ENCODE peak calls at places on chromosomes 5 and 9, in four cellular contexts. X, A, T and L are unnamed samples. For H3K4me1, the result is how much of the 10 kb centered on the place peaks cover.

GRCh38 chr5:132228241-132229035 is 785 bp upstream of the P4HA2 start:
- DNase-seq in T (peak), A (no peak), X (no peak), L (no peak)

GRCh38 chr5:179311581-179311980 is 33.7 kb downstream of the ADAMTS2 start:
- DNase-seq in X (no peak), T (no peak), A (no peak), L (peak)

GRCh38 chr5:124572973-124573372 is 173.5 kb downstream of the ZNF608 start:
- DNase-seq in A (no peak), T (no peak), X (no peak), L (no peak)

GRCh38 chr9:35798658-35799366 is 7.4 kb downstream of the NPR2 start:
- DNase-seq in X (peak), A (no peak), T (peak), L (peak)

GRCh38 chr5:134845335-134845851 is 375 bp upstream of the C5orf24 start:
- DNase-seq in T (no peak), A (no peak), X (peak), L (no peak)

GRCh38 chr5:16889972-16890519 is 46.0 kb downstream of the MYO10 start:
- DNase-seq in X (peak), T (peak), A (peak), L (no peak)

GRCh38 chr5:122091942-122092600 is 14.0 kb upstream of the LOX start:
- DNase-seq in X (peak), A (peak), T (peak), L (no peak)

GRCh38 chr5:14996997-14997396 is 125.4 kb upstream of the ANKH start:
- DNase-seq in A (no peak), T (no peak), X (no peak), L (no peak)

GRCh38 chr5:147791181-147791580 is 8.7 kb upstream of the JAKMIP2 start:
- DNase-seq in A (no peak), T (no peak), X (no peak), L (no peak)

GRCh38 chr9:125700791-125701190 is 6.2 kb downstream of the MAPKAP1 start:
- DNase-seq in A (no peak), X (peak), T (no peak), L (no peak)

GRCh38 chr5:60872892-60873291 is 28.8 kb upstream of the ELOVL7 start:
- DNase-seq in T (no peak), A (no peak), X (no peak), L (no peak)

GRCh38 chr9:72586388-72587160 is 65.2 kb downstream of the TMC1 start:
- DNase-seq in T (peak), X (peak), A (peak), L (peak)

GRCh38 chr5:179385892-179386291 is 40.6 kb upstream of the ADAMTS2 start:
- DNase-seq in T (no peak), A (no peak), X (no peak), L (no peak)

GRCh38 chr9:130890869-130891698 is 5.5 kb downstream of the QRFP start:
- DNase-seq in X (no peak), A (no peak), T (no peak), L (peak)

GRCh38 chr9:124202447-124202971 is 55.2 kb upstream of the NEK6 start:
- DNase-seq in X (no peak), A (no peak), T (peak), L (no peak)

GRCh38 chr5:123207852-123208251 is 118.8 kb downstream of the PRDM6 start:
- DNase-seq in T (peak), X (no peak), A (no peak), L (no peak)

GRCh38 chr9:89527084-89527483 is 29.2 kb upstream of the SEMA4D start:
- DNase-seq in X (no peak), T (no peak), A (no peak), L (no peak)

GRCh38 chr5:912356-913091 is 19.8 kb downstream of the TRIP13 start:
- DNase-seq in X (peak), A (peak), T (peak), L (peak)

GRCh38 chr9:4662108-4662988 is at the start of gene PLPP6:
- DNase-seq in X (peak), A (peak), T (peak), L (peak)

GRCh38 chr9:42852133-42852532 is 668.7 kb downstream of the SPATA31A6 start:
- DNase-seq in A (no peak), X (no peak), T (peak), L (peak)

DNA sequence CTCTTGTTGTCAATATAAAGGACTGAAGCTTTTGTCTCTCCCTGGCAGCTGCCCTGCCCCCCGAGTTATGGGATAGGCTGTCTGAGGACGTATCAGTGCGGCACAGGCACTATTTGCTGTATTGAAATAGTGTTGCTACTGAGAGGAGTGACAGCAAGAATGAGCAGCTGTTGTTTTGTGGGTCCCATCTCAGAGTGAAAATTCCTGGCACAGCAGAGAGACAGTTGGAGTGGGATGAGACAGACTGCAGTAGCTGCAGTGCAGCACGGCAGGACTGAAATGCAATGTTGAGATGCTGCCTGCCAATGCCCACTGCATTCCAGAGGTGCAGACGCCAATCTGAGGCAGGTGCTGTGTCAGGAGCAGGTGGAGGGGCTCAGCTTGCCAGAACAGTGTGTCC is 194.4 kb upstream of the GLRA1 start:
- DNase-seq in X (no peak), A (no peak), T (no peak), L (no peak)
- H2AFZ ChIP-seq in X (no peak), A (no peak), T (no peak), L (no peak)

GRCh38 chr5:80185095-80185494 is 70.8 kb downstream of the SERINC5 start:
- DNase-seq in X (no peak), A (no peak), T (no peak), L (no peak)
- H3K4me1 ChIP-seq in X (under half), A (under half), T (under half), L (under half)

DNA sequence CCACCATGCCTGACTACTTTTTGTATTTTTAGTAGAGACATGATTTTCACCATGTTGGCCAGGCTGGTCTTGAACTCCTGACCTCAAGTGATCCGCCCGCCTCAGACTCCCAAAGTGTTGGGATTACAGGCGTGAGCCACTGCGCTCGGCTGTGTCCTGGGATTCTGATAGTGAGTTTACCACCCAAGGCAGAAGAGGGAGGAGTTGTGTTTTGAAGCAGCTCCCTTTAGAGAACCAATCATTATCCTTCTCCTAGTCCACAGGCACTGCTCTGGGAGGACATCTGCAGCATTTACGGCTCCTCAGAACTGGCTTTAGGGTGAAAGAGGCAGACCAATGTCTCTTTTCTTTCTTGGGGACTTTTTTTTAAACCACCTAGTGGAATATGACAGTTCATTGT is 5.7 kb downstream of the C9orf152 start:
- DNase-seq in A (no peak), X (no peak), T (no peak), L (no peak)
- H2AFZ ChIP-seq in A (no peak), X (no peak), T (no peak), L (no peak)

GRCh38 chr5:31963961-31964360 is 210.2 kb downstream of the GOLPH3 start:
- DNase-seq in T (no peak), X (no peak), A (no peak), L (no peak)

GRCh38 chr5:31963358-31963757 is 210.8 kb downstream of the GOLPH3 start:
- DNase-seq in X (peak), A (no peak), T (no peak), L (no peak)

GRCh38 chr5:31962928-31963327 is 211.2 kb downstream of the GOLPH3 start:
- DNase-seq in A (no peak), T (no peak), X (peak), L (no peak)

GRCh38 chr5:31965227-31965626 is 208.9 kb downstream of the GOLPH3 start:
- DNase-seq in A (no peak), X (no peak), T (no peak), L (no peak)

DNA sequence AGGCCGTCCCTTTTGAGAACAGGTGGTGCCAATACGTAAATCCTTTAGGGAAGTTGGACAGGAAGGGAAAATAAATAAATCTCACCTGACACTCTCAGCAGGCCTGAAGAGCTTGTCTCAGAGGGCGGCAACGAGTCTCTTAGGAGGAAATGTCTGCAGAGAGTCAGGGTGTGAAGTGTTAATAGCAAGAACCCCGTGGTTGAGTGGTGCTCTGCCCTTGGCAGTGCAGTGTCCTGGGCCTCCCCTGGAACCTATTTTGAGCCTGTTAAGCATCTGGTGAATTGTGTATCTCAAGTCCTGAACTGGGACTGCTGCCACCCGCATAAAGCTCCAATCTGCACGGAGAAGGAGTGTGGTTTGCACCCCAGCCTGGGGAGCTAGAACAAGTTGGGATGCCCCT is 211.8 kb downstream of the GOLPH3 start:
- DNase-seq in X (no peak), A (no peak), T (no peak), L (no peak)
- H3K4me1 ChIP-seq in X (under half), A (under half), T (under half), L (under half)

GRCh38 chr5:163913548-163913947 is 408.1 kb downstream of the MAT2B start:
- DNase-seq in A (peak), T (no peak), X (no peak), L (no peak)
- H2AFZ ChIP-seq in A (no peak), T (no peak), X (no peak), L (no peak)

GRCh38 chr9:18059043-18059442 is 414.9 kb upstream of the ADAMTSL1 start:
- DNase-seq in A (no peak), T (no peak), X (no peak), L (no peak)
- H3K4me1 ChIP-seq in A (under half), T (under half), X (under half), L (under half)

GRCh38 chr5:133284306-133284705 is 232.5 kb downstream of the HSPA4 start:
- DNase-seq in T (no peak), A (no peak), X (no peak), L (no peak)

GRCh38 chr5:133285583-133286021 is 233.8 kb downstream of the HSPA4 start:
- DNase-seq in T (peak), X (peak), A (peak), L (no peak)

GRCh38 chr5:133286483-133286882 is 234.7 kb downstream of the HSPA4 start:
- DNase-seq in X (no peak), A (no peak), T (no peak), L (no peak)

GRCh38 chr5:133289686-133290367 is 238.0 kb downstream of the HSPA4 start:
- DNase-seq in A (no peak), T (no peak), X (no peak), L (no peak)

DNA sequence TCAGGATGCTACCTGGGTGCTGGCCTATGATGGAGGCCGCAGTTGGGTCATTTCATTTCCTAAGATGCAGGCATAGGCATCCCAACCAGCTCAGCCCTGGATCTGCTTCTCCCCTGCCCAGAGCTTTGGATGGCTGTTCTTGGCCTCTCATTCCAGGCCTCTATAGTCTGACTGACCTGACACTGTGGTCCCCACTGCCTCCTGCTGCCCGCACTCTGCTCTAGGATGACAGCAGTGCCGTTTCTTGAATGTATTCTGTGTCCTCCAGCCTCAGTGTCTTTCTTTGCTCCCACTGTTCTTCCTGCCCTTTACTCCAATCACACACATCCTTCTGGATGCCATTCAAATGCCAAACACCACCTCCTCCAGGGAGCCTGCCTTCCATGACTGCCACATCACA is 235.7 kb downstream of the HSPA4 start:
- DNase-seq in X (peak), A (peak), T (peak), L (no peak)
- H2AFZ ChIP-seq in X (no peak), A (no peak), T (peak), L (no peak)

DNA sequence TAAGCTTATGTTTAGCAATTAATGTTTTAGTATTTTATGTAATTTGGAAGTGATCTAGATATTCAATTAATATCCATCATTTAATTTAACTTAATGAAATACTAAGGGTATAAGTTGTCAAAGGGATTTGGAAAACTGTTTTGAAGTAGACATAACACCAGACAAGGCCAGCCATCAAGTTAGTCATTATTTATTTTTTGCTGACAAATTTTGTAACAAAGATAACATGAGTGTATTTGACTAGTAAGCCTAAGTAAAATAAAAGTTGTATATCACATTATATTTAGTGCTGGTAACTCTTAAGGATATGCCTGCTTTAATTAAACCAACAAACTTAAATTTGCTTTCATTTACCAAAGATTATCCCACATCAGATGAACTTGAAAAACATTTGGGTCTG is 125.9 kb upstream of the TNFAIP8 start:
- DNase-seq in T (no peak), X (no peak), A (no peak), L (no peak)
- H3K4me1 ChIP-seq in T (under half), X (under half), A (under half), L (under half)

GRCh38 chr5:62812653-62813329 is 234.2 kb downstream of the LRRC70 start:
- DNase-seq in X (no peak), T (peak), A (no peak), L (no peak)
- H2AFZ ChIP-seq in X (no peak), T (no peak), A (no peak), L (no peak)